ENCODE peak calls at places on chromosomes 6 and 20, in eight cellular contexts. C, I, Z, B, N, P, Q and L are unnamed samples.

GRCh38 chr20:49508435-49509199 is 26.1 kb upstream of the KCNB1 start:
- DNase-seq in Z (peak), C (peak), I (no peak), B (no peak), P (peak), Q (peak), N (no peak), L (peak)

GRCh38 chr6:103140308-103141027 is 1719.3 kb downstream of the HACE1 start:
- DNase-seq in P (no peak), Q (no peak), N (no peak), I (no peak), C (no peak), B (no peak), Z (no peak), L (no peak)

GRCh38 chr6:36924131-36924530 is 30.4 kb upstream of the PI16 start:
- DNase-seq in P (peak), I (no peak), B (no peak), N (no peak), Z (no peak), Q (no peak), C (no peak), L (no peak)

GRCh38 chr20:47573586-47573985 is 71.9 kb downstream of the NCOA3 start:
- DNase-seq in B (no peak), Q (no peak), C (no peak), I (no peak), N (no peak), Z (no peak), P (no peak), L (no peak)

GRCh38 chr20:52171025-52171424 is 20.6 kb downstream of the ZFP64 start:
- DNase-seq in C (no peak), Q (no peak), Z (no peak), I (no peak), N (no peak), B (no peak), P (no peak), L (no peak)

GRCh38 chr20:63009988-63010769 is 3.4 kb upstream of the BHLHE23 start:
- DNase-seq in B (no peak), C (no peak), I (no peak), N (peak), Q (peak), Z (no peak), P (peak), L (no peak)

GRCh38 chr20:41428285-41428684 is 61.7 kb upstream of the EMILIN3 start:
- DNase-seq in N (no peak), C (no peak), P (peak), Q (peak), I (no peak), Z (no peak), B (no peak), L (peak)

GRCh38 chr6:30885481-30885998 is 1.2 kb downstream of the DDR1 start:
- DNase-seq in B (no peak), N (no peak), Q (no peak), P (peak), Z (peak), I (no peak), C (no peak), L (peak)

GRCh38 chr6:3918474-3918873 is 69.3 kb downstream of the FAM50B start:
- DNase-seq in N (no peak), I (no peak), P (no peak), Z (no peak), Q (no peak), C (no peak), B (no peak), L (no peak)

GRCh38 chr6:97524846-97525245 is 241.8 kb upstream of the MMS22L start:
- DNase-seq in N (no peak), I (no peak), C (no peak), Z (peak), P (no peak), B (no peak), Q (no peak), L (peak)

GRCh38 chr20:20363449-20364015 is 4.4 kb upstream of the INSM1 start:
- DNase-seq in Z (peak), P (no peak), B (no peak), Q (no peak), N (no peak), C (no peak), I (no peak), L (no peak)

GRCh38 chr6:102766946-102767345 is 1373.4 kb downstream of the GRIK2 start:
- DNase-seq in N (no peak), Z (no peak), P (peak), Q (no peak), B (no peak), C (no peak), I (no peak), L (peak)

GRCh38 chr6:25635886-25636317 is 16.1 kb upstream of the SCGN start:
- DNase-seq in C (no peak), I (no peak), B (no peak), Q (no peak), P (no peak), N (no peak), Z (no peak), L (no peak)

GRCh38 chr6:56713285-56713684 is 70.6 kb upstream of the DST start:
- DNase-seq in C (no peak), Z (no peak), B (peak), Q (peak), P (peak), N (no peak), I (no peak), L (peak)

GRCh38 chr20:16864069-16864468 is 115.9 kb downstream of the OTOR start:
- DNase-seq in I (no peak), Z (peak), Q (peak), B (no peak), C (no peak), P (no peak), N (no peak), L (peak)